ENCODE peak calls at places on chromosome X, in seven cellular contexts. K is lung, J is ascending aorta, U is astrocyte, R is right atrium auricular region, B is esophagus squamous epithelium, C is heart right ventricle. Y is an unnamed sample.

GRCh38 chrX:130575831-130576404 is 174.1 kb downstream of the RBMX2 start:
- DNase-seq in K (no peak), J (peak), U (peak), R (no peak), B (no peak), C (peak), Y (peak)

GRCh38 chrX:10071451-10072163 is 85.2 kb upstream of the CLCN4 start:
- DNase-seq in K (no peak), J (no peak), U (no peak), R (no peak), B (no peak), C (no peak), Y (no peak)

GRCh38 chrX:68292471-68292870 is 140.8 kb downstream of the OPHN1 start:
- DNase-seq in K (no peak), J (no peak), U (peak), R (no peak), B (no peak), C (no peak), Y (no peak)

GRCh38 chrX:109966246-109966645 is 36.7 kb upstream of the TMEM164 start:
- DNase-seq in K (no peak), J (no peak), U (no peak), R (no peak), B (no peak), C (no peak), Y (no peak)

GRCh38 chrX:130336531-130336930 is 3.2 kb upstream of the SLC25A14 start:
- DNase-seq in K (no peak), J (no peak), U (no peak), R (no peak), B (no peak), C (no peak), Y (no peak)

GRCh38 chrX:107731831-107732502 is 43.6 kb downstream of the TSC22D3 start:
- DNase-seq in K (peak), J (peak), U (peak), R (peak), B (peak), C (peak), Y (peak)

GRCh38 chrX:151151668-151152267 is 24.6 kb upstream of the GPR50 start:
- DNase-seq in K (no peak), J (no peak), U (peak), R (no peak), B (no peak), C (peak), Y (no peak)

GRCh38 chrX:131675596-131676194 is 131.8 kb downstream of the OR13H1 start:
- DNase-seq in K (no peak), J (no peak), U (no peak), R (no peak), B (no peak), C (no peak), Y (no peak)

GRCh38 chrX:134484039-134484438 is 24.1 kb downstream of the HPRT1 start:
- DNase-seq in K (no peak), J (no peak), U (peak), R (no peak), B (no peak), C (no peak), Y (no peak)

GRCh38 chrX:151488677-151489076 is 74.8 kb upstream of the PASD1 start:
- DNase-seq in K (no peak), J (no peak), U (no peak), R (no peak), B (no peak), C (no peak), Y (no peak)

GRCh38 chrX:104253567-104254441 is 929 bp downstream of the ESX1 start:
- DNase-seq in K (no peak), J (no peak), U (no peak), R (no peak), B (no peak), C (no peak), Y (no peak)

GRCh38 chrX:920234-920799 is 289.7 kb downstream of the SHOX start:
- DNase-seq in K (peak), J (no peak), U (no peak), R (no peak), B (no peak), C (no peak), Y (no peak)

GRCh38 chrX:10079155-10079711 is 77.5 kb upstream of the CLCN4 start:
- DNase-seq in K (peak), J (no peak), U (no peak), R (no peak), B (no peak), C (no peak), Y (no peak)

GRCh38 chrX:3501833-3502535 is 155.5 kb upstream of the MXRA5 start:
- DNase-seq in K (no peak), J (no peak), U (peak), R (no peak), B (no peak), C (peak), Y (no peak)

GRCh38 chrX:63922221-63922620 is 137.2 kb upstream of the ARHGEF9 start:
- DNase-seq in K (no peak), J (no peak), U (no peak), R (no peak), B (no peak), C (no peak), Y (peak)

GRCh38 chrX:1205681-1206611 is 6.5 kb downstream of the CRLF2 start:
- DNase-seq in K (no peak), J (peak), U (peak), R (no peak), B (no peak), C (peak), Y (no peak)

GRCh38 chrX:17803449-17803848 is 57.6 kb downstream of the RAI2 start:
- DNase-seq in K (no peak), J (no peak), U (no peak), R (no peak), B (no peak), C (no peak), Y (no peak)
- H3K27ac ChIP-seq in K (no peak), J (no peak), U (no peak), R (no peak), B (no peak), C (no peak), Y (no peak)

DNA sequence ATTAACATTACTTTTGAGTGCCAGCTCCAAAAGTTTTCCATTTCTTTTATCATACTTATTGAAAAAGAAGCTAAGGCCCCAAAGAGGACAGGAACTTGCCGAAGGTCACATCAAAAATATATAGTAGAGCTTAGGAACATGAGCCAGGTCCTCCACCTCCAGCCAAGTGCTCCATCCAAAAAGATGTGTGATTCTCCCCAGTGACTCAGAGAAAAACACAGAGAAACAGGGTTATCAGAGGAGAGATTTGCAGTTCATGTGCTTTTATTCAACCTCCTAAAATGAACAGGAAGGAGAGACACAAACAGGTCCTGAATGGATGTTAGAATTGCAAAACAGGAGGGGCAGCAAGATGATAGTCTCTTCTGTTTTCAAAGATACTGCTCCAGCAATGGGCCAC is 19.6 kb upstream of the FGF16 start:
- DNase-seq in K (no peak), J (no peak), U (no peak), R (no peak), B (no peak), C (no peak), Y (no peak)
- H3K27ac ChIP-seq in K (no peak), J (no peak), U (peak), R (no peak), B (no peak), C (no peak), Y (no peak)

DNA sequence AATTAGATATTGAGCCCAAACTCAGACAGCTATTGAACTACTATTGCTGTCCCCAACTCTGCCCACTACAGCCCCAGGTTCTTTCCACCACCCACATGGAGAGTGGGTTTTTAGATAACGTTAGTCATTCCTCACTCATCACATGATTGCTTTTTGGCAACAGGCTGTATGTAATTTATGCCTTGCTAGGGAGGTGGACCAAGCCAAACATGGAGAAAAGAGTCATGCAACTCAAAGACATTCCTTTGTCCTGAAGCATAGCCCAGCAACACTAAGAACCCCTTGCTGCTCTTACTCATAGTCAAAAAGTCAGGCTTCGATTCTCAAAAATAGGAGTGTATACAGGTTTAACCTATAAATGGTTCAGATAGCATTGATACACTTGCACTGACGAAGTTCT is 275.9 kb upstream of the VCX3A start:
- DNase-seq in K (no peak), J (no peak), U (peak), R (no peak), B (no peak), C (no peak), Y (no peak)
- H3K27ac ChIP-seq in K (no peak), J (no peak), U (no peak), R (no peak), B (no peak), C (no peak), Y (no peak)

GRCh38 chrX:19705196-19705769 is 182.1 kb downstream of the SH3KBP1 start:
- DNase-seq in K (no peak), J (no peak), U (peak), R (no peak), B (no peak), C (no peak), Y (no peak)
- H3K27ac ChIP-seq in K (no peak), J (peak), U (peak), R (no peak), B (no peak), C (no peak), Y (peak)